ENCODE peak calls at places on chromosomes 11 and 22, in eight cellular contexts. One of them, this sample, is unnamed. For H3K9me3 and H3K4me1, the result is how much of the 10 kb centered on the place peaks cover.

GRCh38 chr11:31397239-31397834 is 27.7 kb downstream of the DNAJC24 start:
- DNase-seq in body of pancreas: no peak
- DNase-seq in A549: peak
- DNase-seq in hepatocyte: peak
- DNase-seq in tibial artery: no peak
- DNase-seq in prostate gland: no peak
- DNase-seq in heart right ventricle: no peak
- DNase-seq in PC-9: peak
- DNase-seq in this sample: no peak

GRCh38 chr11:13462311-13462927 is 603 bp downstream of the BTBD10 start:
- DNase-seq in body of pancreas: no peak
- DNase-seq in A549: peak
- DNase-seq in hepatocyte: peak
- DNase-seq in tibial artery: peak
- DNase-seq in prostate gland: peak
- DNase-seq in heart right ventricle: peak
- DNase-seq in PC-9: peak
- DNase-seq in this sample: peak

GRCh38 chr22:29626497-29627195 is 23.2 kb downstream of the NF2 start:
- DNase-seq in body of pancreas: no peak
- DNase-seq in A549: no peak
- DNase-seq in hepatocyte: no peak
- DNase-seq in tibial artery: no peak
- DNase-seq in prostate gland: no peak
- DNase-seq in heart right ventricle: no peak
- DNase-seq in PC-9: peak
- DNase-seq in this sample: no peak

GRCh38 chr22:44684506-44685383 is 17.3 kb upstream of the PRR5 start:
- DNase-seq in body of pancreas: peak
- DNase-seq in A549: peak
- DNase-seq in hepatocyte: peak
- DNase-seq in tibial artery: peak
- DNase-seq in prostate gland: peak
- DNase-seq in heart right ventricle: peak
- DNase-seq in PC-9: peak
- DNase-seq in this sample: peak

GRCh38 chr11:17649261-17649660 is 70.1 kb upstream of the MYOD1 start:
- DNase-seq in body of pancreas: no peak
- DNase-seq in A549: no peak
- DNase-seq in hepatocyte: no peak
- DNase-seq in tibial artery: no peak
- DNase-seq in prostate gland: no peak
- DNase-seq in heart right ventricle: no peak
- DNase-seq in PC-9: no peak
- DNase-seq in this sample: no peak

GRCh38 chr11:34323601-34324000 is 34.2 kb downstream of the ABTB2 start:
- DNase-seq in body of pancreas: no peak
- DNase-seq in A549: no peak
- DNase-seq in hepatocyte: no peak
- DNase-seq in tibial artery: no peak
- DNase-seq in prostate gland: no peak
- DNase-seq in heart right ventricle: no peak
- DNase-seq in PC-9: peak
- DNase-seq in this sample: no peak

GRCh38 chr22:50303848-50304527 is 3.5 kb downstream of the PLXNB2 start:
- DNase-seq in body of pancreas: peak
- DNase-seq in A549: no peak
- DNase-seq in hepatocyte: peak
- DNase-seq in tibial artery: peak
- DNase-seq in prostate gland: peak
- DNase-seq in heart right ventricle: peak
- DNase-seq in PC-9: peak
- DNase-seq in this sample: peak

GRCh38 chr11:57604289-57605010 is 7.0 kb downstream of the SERPING1 start:
- DNase-seq in body of pancreas: no peak
- DNase-seq in A549: no peak
- DNase-seq in hepatocyte: no peak
- DNase-seq in tibial artery: no peak
- DNase-seq in prostate gland: no peak
- DNase-seq in heart right ventricle: no peak
- DNase-seq in PC-9: no peak
- DNase-seq in this sample: no peak

GRCh38 chr11:97880209-97880608 is 1140.5 kb upstream of the CNTN5 start:
- DNase-seq in body of pancreas: no peak
- DNase-seq in A549: no peak
- DNase-seq in hepatocyte: no peak
- DNase-seq in tibial artery: no peak
- DNase-seq in prostate gland: no peak
- DNase-seq in heart right ventricle: no peak
- DNase-seq in PC-9: no peak
- DNase-seq in this sample: no peak

GRCh38 chr22:46458525-46458924 is 78.9 kb downstream of the CELSR1 start:
- DNase-seq in body of pancreas: no peak
- DNase-seq in A549: no peak
- DNase-seq in hepatocyte: no peak
- DNase-seq in tibial artery: no peak
- DNase-seq in prostate gland: no peak
- DNase-seq in heart right ventricle: no peak
- DNase-seq in PC-9: no peak
- DNase-seq in this sample: no peak

GRCh38 chr11:75858613-75859012 is 43.6 kb downstream of the UVRAG start:
- DNase-seq in body of pancreas: no peak
- DNase-seq in A549: no peak
- DNase-seq in hepatocyte: no peak
- DNase-seq in tibial artery: no peak
- DNase-seq in prostate gland: no peak
- DNase-seq in heart right ventricle: no peak
- DNase-seq in PC-9: peak
- DNase-seq in this sample: no peak

GRCh38 chr11:97990162-97990920 is 1030.4 kb upstream of the CNTN5 start:
- DNase-seq in body of pancreas: no peak
- DNase-seq in A549: no peak
- DNase-seq in hepatocyte: no peak
- DNase-seq in tibial artery: no peak
- DNase-seq in prostate gland: no peak
- DNase-seq in heart right ventricle: no peak
- DNase-seq in PC-9: no peak
- DNase-seq in this sample: no peak

GRCh38 chr11:125923012-125923579 is 18.8 kb downstream of the DDX25 start:
- DNase-seq in body of pancreas: peak
- DNase-seq in A549: peak
- DNase-seq in hepatocyte: peak
- DNase-seq in tibial artery: peak
- DNase-seq in prostate gland: peak
- DNase-seq in heart right ventricle: peak
- DNase-seq in PC-9: peak
- DNase-seq in this sample: peak

GRCh38 chr11:103659138-103659734 is 377.2 kb upstream of the DDI1 start:
- DNase-seq in body of pancreas: no peak
- DNase-seq in A549: no peak
- DNase-seq in hepatocyte: no peak
- DNase-seq in tibial artery: no peak
- DNase-seq in prostate gland: no peak
- DNase-seq in heart right ventricle: no peak
- DNase-seq in PC-9: no peak
- DNase-seq in this sample: no peak

GRCh38 chr22:36425977-36426523 is 38.3 kb upstream of the MYH9 start:
- DNase-seq in body of pancreas: no peak
- DNase-seq in A549: no peak
- DNase-seq in hepatocyte: peak
- DNase-seq in tibial artery: peak
- DNase-seq in prostate gland: no peak
- DNase-seq in heart right ventricle: peak
- DNase-seq in PC-9: no peak
- DNase-seq in this sample: peak

GRCh38 chr11:106950067-106950491 is 68.2 kb downstream of the GUCY1A2 start:
- DNase-seq in body of pancreas: no peak
- DNase-seq in A549: no peak
- DNase-seq in hepatocyte: peak
- DNase-seq in tibial artery: no peak
- DNase-seq in prostate gland: no peak
- DNase-seq in heart right ventricle: no peak
- DNase-seq in PC-9: peak
- DNase-seq in this sample: no peak

GRCh38 chr22:38228873-38229740 is 27.3 kb downstream of the MAFF start:
- DNase-seq in body of pancreas: no peak
- DNase-seq in A549: peak
- DNase-seq in hepatocyte: no peak
- DNase-seq in tibial artery: peak
- DNase-seq in prostate gland: peak
- DNase-seq in heart right ventricle: no peak
- DNase-seq in PC-9: peak
- DNase-seq in this sample: no peak

GRCh38 chr11:50178732-50179131 is 146.1 kb downstream of the OR4C45 start:
- DNase-seq in body of pancreas: no peak
- DNase-seq in A549: no peak
- DNase-seq in hepatocyte: no peak
- DNase-seq in tibial artery: no peak
- DNase-seq in prostate gland: no peak
- DNase-seq in heart right ventricle: no peak
- DNase-seq in PC-9: no peak
- DNase-seq in this sample: no peak

GRCh38 chr11:50187220-50187619 is 154.5 kb downstream of the OR4C45 start:
- DNase-seq in body of pancreas: no peak
- DNase-seq in A549: no peak
- DNase-seq in hepatocyte: no peak
- DNase-seq in tibial artery: no peak
- DNase-seq in prostate gland: no peak
- DNase-seq in heart right ventricle: no peak
- DNase-seq in PC-9: no peak
- DNase-seq in this sample: no peak

GRCh38 chr11:50186146-50186545 is 153.5 kb downstream of the OR4C45 start:
- DNase-seq in body of pancreas: no peak
- DNase-seq in A549: no peak
- DNase-seq in hepatocyte: no peak
- DNase-seq in tibial artery: no peak
- DNase-seq in prostate gland: no peak
- DNase-seq in heart right ventricle: no peak
- DNase-seq in PC-9: no peak
- DNase-seq in this sample: no peak

GRCh38 chr11:50188040-50188439 is 155.4 kb downstream of the OR4C45 start:
- DNase-seq in body of pancreas: no peak
- DNase-seq in A549: no peak
- DNase-seq in hepatocyte: no peak
- DNase-seq in tibial artery: no peak
- DNase-seq in prostate gland: no peak
- DNase-seq in heart right ventricle: no peak
- DNase-seq in PC-9: no peak
- DNase-seq in this sample: no peak

DNA sequence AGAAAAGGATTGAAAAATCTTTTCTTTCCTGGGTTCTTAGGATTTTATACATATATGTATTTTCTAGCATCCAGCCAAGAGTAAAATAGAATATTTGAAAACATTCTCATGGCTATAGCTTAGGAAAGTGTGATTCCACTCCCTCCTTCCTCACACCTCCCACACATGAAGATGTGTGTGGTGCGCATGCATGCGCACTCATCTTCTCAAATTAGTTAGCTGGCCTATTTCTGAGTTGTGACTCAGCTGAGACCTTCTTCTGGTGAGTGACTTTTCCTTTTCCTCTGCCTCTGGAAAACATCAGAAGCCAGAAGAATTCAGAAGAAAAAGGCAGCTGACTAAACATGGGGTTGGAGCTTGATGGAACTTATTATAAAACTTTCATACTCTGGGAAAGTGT is 149.8 kb downstream of the OR4C45 start:
- DNase-seq in body of pancreas: no peak
- DNase-seq in A549: no peak
- DNase-seq in hepatocyte: no peak
- DNase-seq in tibial artery: no peak
- DNase-seq in prostate gland: no peak
- DNase-seq in heart right ventricle: no peak
- DNase-seq in PC-9: no peak
- DNase-seq in this sample: no peak
- H3K9me3 ChIP-seq in body of pancreas: under half
- H3K9me3 ChIP-seq in A549: under half
- H3K9me3 ChIP-seq in hepatocyte: under half
- H3K9me3 ChIP-seq in tibial artery: under half
- H3K9me3 ChIP-seq in prostate gland: under half
- H3K9me3 ChIP-seq in heart right ventricle: under half
- H3K9me3 ChIP-seq in PC-9: under half
- H3K9me3 ChIP-seq in this sample: under half

DNA sequence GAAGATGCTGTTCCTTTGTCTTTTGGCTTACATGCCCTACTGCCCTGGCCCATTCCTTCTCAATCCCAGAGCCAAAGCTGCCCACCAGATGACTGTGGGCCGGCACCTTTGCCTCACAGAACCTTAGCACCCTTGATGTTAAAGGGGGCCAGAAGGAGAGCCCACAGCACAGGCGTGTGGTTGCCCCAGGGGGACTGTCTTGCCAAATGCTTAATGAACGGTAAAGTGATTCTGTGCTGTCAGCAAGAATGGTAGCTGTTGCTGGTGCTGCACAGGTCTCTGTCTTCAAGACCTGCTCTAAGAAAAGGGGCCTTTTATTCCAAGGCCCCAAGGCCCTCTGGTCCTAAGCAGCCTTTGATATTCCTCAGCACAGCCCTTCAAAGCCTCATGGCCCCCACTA is 113.3 kb downstream of the MORC2 start:
- DNase-seq in body of pancreas: no peak
- DNase-seq in A549: no peak
- DNase-seq in hepatocyte: no peak
- DNase-seq in tibial artery: no peak
- DNase-seq in prostate gland: no peak
- DNase-seq in heart right ventricle: no peak
- DNase-seq in PC-9: no peak
- DNase-seq in this sample: no peak
- H3K4me1 ChIP-seq in body of pancreas: under half
- H3K4me1 ChIP-seq in A549: under half
- H3K4me1 ChIP-seq in hepatocyte: under half
- H3K4me1 ChIP-seq in tibial artery: under half
- H3K4me1 ChIP-seq in prostate gland: under half
- H3K4me1 ChIP-seq in heart right ventricle: under half
- H3K4me1 ChIP-seq in PC-9: under half
- H3K4me1 ChIP-seq in this sample: under half

GRCh38 chr11:102196351-102196750 is 86.1 kb downstream of the YAP1 start:
- DNase-seq in body of pancreas: no peak
- DNase-seq in A549: no peak
- DNase-seq in hepatocyte: no peak
- DNase-seq in tibial artery: no peak
- DNase-seq in prostate gland: no peak
- DNase-seq in heart right ventricle: no peak
- DNase-seq in PC-9: no peak
- DNase-seq in this sample: no peak
- TF ChIP-seq CTCF in body of pancreas: no peak
- TF ChIP-seq CTCF in A549: no peak
- TF ChIP-seq CTCF in hepatocyte: no peak
- TF ChIP-seq CTCF in tibial artery: no peak
- TF ChIP-seq CTCF in prostate gland: no peak
- TF ChIP-seq CTCF in heart right ventricle: no peak
- TF ChIP-seq CTCF in PC-9: no peak
- TF ChIP-seq CTCF in this sample: no peak

DNA sequence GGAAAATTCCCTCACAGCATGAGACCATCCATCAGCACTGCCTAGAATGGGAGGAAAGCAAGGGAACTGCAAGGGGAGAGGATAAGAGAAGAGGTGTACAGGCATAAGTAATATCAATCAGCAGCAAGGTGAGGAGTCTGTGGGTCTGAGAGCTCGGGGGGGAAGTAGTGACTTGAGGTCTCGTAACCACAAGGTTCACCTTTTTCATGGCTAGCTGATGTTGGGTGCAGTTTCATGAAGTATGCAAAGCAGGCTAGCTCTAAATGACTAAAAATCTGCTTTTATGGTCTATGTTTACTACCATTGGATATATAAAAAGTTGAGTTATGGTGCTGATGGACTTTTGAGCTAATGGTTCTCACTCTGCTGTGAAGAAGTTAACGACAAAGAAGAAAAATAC is 35.8 kb downstream of the OR4C6 start:
- DNase-seq in body of pancreas: no peak
- DNase-seq in A549: no peak
- DNase-seq in hepatocyte: no peak
- DNase-seq in tibial artery: no peak
- DNase-seq in prostate gland: no peak
- DNase-seq in heart right ventricle: no peak
- DNase-seq in PC-9: no peak
- DNase-seq in this sample: no peak
- H3K9me3 ChIP-seq in body of pancreas: under half
- H3K9me3 ChIP-seq in A549: under half
- H3K9me3 ChIP-seq in hepatocyte: under half
- H3K9me3 ChIP-seq in tibial artery: under half
- H3K9me3 ChIP-seq in prostate gland: under half
- H3K9me3 ChIP-seq in heart right ventricle: under half
- H3K9me3 ChIP-seq in PC-9: under half
- H3K9me3 ChIP-seq in this sample: under half

This sample was measured in ovary.